ENCODE peak calls at places on chromosomes 7 and 10, in eight cellular contexts. D is small intestine, C is IMR-90, Y is aorta, T is lower lobe of right lung, V is pancreas, Q is mammary epithelial cell, G is colonic mucosa. E is an unnamed sample.

GRCh38 chr7:12772768-12773167 is 85.3 kb downstream of the ARL4A start:
- DNase-seq in V (no peak), D (no peak), Q (no peak), Y (no peak), C (no peak), G (no peak), T (no peak), E (no peak)

GRCh38 chr7:99000196-99000903 is 122.0 kb downstream of the TRRAP start:
- DNase-seq in Q (no peak), T (no peak), G (no peak), D (no peak), V (no peak), Y (peak), C (no peak), E (peak)

GRCh38 chr10:73979428-73980407 is 18.2 kb upstream of the VCL start:
- DNase-seq in D (no peak), Q (no peak), Y (no peak), V (no peak), G (no peak), C (no peak), T (no peak), E (no peak)

GRCh38 chr7:30224511-30225031 is 59.8 kb upstream of the ZNRF2 start:
- DNase-seq in T (peak), Y (no peak), D (no peak), Q (peak), V (no peak), G (no peak), C (peak), E (peak)

GRCh38 chr7:128878226-128879105 is 15.8 kb downstream of the ATP6V1F start:
- DNase-seq in T (peak), C (no peak), G (no peak), Y (no peak), D (no peak), V (no peak), Q (no peak), E (no peak)

GRCh38 chr10:4532467-4532866 is 293.5 kb upstream of the AKR1E2 start:
- DNase-seq in Q (peak), G (no peak), V (no peak), T (no peak), C (peak), Y (no peak), D (no peak), E (no peak)

GRCh38 chr10:110408203-110408871 is 89.4 kb upstream of the DUSP5 start:
- DNase-seq in Y (no peak), V (no peak), D (no peak), C (no peak), Q (peak), T (peak), G (no peak), E (peak)

GRCh38 chr7:93148135-93148534 is at the start of gene SAMD9L:
- DNase-seq in C (peak), G (peak), D (peak), Y (no peak), V (no peak), T (no peak), Q (no peak), E (no peak)

GRCh38 chr7:1060315-1061080 is 16.2 kb downstream of the GPR146 start:
- DNase-seq in Q (no peak), Y (peak), V (peak), D (no peak), C (no peak), T (no peak), G (no peak), E (no peak)

GRCh38 chr7:135558337-135558767 is 635 bp downstream of the NUP205 start:
- DNase-seq in Y (peak), C (peak), V (no peak), T (peak), G (peak), D (peak), Q (peak), E (peak)

GRCh38 chr7:50022991-50023390 is 70.1 kb downstream of the ZPBP start:
- DNase-seq in T (no peak), G (no peak), V (no peak), D (no peak), C (no peak), Q (no peak), Y (no peak), E (no peak)
- H3K27ac ChIP-seq in T (no peak), G (no peak), V (no peak), D (no peak), C (no peak), Q (no peak), Y (no peak), E (no peak)

DNA sequence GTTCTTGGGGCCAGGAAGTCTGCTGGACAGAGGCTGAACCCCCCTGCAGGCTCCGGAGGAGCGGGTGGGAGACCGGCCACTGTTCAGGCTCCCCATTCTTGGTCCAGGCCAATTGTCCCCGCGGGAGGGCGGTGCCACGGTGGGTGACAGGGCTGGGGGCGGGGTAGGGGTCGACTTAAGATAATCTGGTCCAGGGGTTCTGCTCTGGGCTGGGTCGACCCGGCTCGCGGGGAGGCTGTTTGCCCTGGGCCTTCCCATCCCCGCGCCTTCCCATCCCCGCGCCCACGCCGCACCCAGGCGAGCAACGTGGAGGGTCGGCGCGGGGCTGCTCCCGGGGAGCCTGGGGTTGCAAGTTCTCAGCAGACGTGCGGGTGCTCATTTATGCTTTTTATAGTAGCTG is 7.3 kb upstream of the GLRX3 start:
- DNase-seq in C (no peak), G (no peak), V (no peak), D (no peak), T (no peak), Y (no peak), Q (no peak), E (no peak)
- H3K27ac ChIP-seq in C (no peak), G (no peak), V (no peak), D (no peak), T (no peak), Y (no peak), Q (no peak), E (no peak)

DNA sequence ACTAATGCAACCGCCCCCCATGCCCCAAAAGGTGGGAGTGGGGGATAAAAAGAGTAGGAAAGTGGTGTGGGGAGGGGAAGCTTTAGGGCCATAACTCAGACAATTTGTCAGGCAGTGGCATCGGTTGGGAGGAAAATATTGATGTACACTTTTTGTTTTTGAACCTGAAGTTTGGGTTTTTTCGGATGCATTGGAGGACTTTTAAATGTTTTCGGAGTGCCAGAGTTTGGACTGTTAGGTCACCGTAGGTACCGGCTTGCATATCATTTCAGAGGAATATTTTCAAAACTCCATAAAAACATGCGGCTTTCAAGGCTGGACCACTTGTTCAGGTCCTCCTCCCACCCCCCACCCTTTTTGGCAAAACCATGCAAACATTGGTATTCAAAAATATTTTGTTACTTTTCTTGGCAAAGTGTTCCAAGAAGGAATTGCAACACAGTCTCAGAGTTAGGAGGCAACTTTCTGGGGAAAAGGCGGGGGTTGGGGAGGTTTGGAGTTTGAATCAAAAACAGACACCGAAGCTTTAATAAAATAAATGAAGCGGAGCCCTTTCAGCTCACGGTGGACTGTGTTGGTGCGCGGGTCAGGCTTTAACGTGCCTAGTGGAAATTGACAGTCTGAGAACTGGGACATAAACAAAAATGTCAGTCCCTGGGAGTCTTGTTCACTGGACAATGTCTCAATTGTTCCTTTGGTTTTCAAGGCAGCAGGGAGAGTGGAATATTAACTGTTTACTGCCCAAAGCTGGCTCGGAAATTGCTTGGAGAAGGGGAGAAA is 109.1 kb downstream of the TCF7L2 start:
- DNase-seq in Y (peak), Q (peak), V (no peak), D (no peak), T (no peak), G (peak), C (peak), E (peak)
- H3K27ac ChIP-seq in Y (peak), Q (peak), V (peak), D (peak), T (peak), G (peak), C (peak), E (peak)

DNA sequence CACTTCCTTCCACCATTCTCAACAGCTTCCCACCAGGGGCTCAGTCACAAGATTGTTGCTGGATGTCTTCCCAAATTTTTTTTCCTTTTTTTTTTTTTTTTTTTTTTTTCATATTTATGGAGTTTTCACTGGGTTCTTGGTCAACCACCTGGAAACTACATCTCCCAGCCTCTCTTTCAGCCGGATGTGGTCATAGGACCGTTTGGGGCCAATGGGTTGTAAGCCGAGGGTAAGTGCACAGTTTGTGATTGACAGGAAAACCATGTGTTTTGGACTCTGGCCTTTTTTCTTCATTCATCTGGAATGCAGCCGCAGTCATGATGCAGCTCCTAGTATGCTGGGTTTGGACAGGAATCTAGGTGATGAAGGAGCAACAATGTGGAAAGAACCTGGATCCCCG is 337.1 kb upstream of the FOXK1 start:
- DNase-seq in G (no peak), Y (no peak), Q (no peak), C (no peak), V (no peak), T (no peak), D (no peak), E (no peak)
- H3K27ac ChIP-seq in G (no peak), Y (no peak), Q (no peak), C (no peak), V (no peak), T (no peak), D (no peak), E (no peak)

DNA sequence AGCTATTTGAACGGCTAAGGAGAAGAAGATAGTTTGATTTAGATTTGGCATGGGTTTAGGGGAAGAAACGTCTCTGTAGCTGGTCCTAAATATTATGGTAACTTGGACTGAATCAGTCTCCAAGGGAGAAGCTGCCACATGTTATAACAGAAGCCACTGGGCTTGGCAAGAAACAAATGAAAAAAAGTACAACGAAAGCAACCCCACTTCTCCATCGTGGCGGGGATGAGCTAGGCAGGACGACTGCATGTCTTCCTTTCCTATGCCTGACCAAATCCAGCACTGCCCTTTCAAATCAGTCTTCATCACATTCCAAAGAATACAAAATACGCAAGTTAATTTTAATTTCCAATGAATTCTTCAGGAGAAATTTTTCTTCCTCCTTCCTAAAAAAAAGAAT is 196.7 kb upstream of the KLF14 start:
- DNase-seq in Q (no peak), C (no peak), Y (no peak), D (no peak), G (no peak), V (no peak), T (no peak), E (no peak)
- H3K27ac ChIP-seq in Q (no peak), C (peak), Y (no peak), D (peak), G (peak), V (peak), T (peak), E (no peak)

GRCh38 chr7:19111474-19112143 is 5.8 kb downstream of the TWIST1 start:
- DNase-seq in G (no peak), C (no peak), Y (no peak), V (no peak), D (no peak), T (no peak), Q (no peak), E (no peak)
- H3K27ac ChIP-seq in G (no peak), C (no peak), Y (no peak), V (no peak), D (no peak), T (no peak), Q (no peak), E (peak)

DNA sequence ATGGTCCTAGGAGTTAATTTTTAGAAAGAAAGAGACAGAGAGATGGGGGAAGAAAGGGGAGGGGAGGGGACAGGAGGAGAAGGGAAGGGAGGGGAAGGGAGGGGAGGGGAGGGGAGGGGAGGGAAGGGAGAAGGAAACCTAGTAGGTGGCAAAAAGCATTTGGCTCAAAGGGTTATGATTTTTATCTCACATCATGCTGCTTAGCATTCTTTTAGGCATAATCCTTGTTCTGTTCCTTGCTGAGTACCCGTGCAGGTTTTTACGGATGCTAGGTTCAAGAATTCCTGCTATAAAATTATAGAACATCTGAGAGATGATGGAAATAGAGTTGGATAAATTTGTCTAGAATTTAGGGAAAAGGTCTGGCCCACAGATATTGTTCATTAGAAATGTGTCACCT is 132.4 kb upstream of the PRSS1 start:
- DNase-seq in Y (no peak), T (no peak), V (no peak), Q (no peak), C (no peak), G (no peak), D (no peak), E (no peak)
- H3K27ac ChIP-seq in Y (no peak), T (no peak), V (no peak), Q (no peak), C (no peak), G (no peak), D (no peak), E (no peak)

GRCh38 chr10:13528138-13528874 is 508 bp downstream of the BEND7 start:
- DNase-seq in Q (no peak), D (peak), V (peak), Y (no peak), G (peak), T (no peak), C (no peak), E (no peak)

GRCh38 chr10:13525683-13526082 is 3.1 kb downstream of the BEND7 start:
- DNase-seq in Y (no peak), V (no peak), D (no peak), Q (no peak), C (no peak), G (no peak), T (no peak), E (no peak)

GRCh38 chr10:13528875-13529713 is at the start of gene BEND7:
- DNase-seq in Y (no peak), D (peak), V (peak), G (peak), T (peak), C (peak), Q (no peak), E (no peak)

GRCh38 chr10:13527864-13528137 is 1.0 kb downstream of the BEND7 start:
- DNase-seq in Y (no peak), V (no peak), C (no peak), D (peak), Q (peak), T (no peak), G (no peak), E (no peak)

GRCh38 chr10:13526952-13527863 is 1.6 kb downstream of the BEND7 start:
- DNase-seq in T (no peak), Y (no peak), Q (peak), C (peak), V (no peak), D (peak), G (no peak), E (peak)
- H3K27ac ChIP-seq in T (peak), Y (no peak), Q (no peak), C (no peak), V (peak), D (peak), G (no peak), E (no peak)